ENCODE peak calls at places on chromosomes 6 and 20, in four cellular contexts. C is left cardiac atrium; N is effector CD4-positive, alpha-beta T cell; F is cardiac muscle cell. A is an unnamed sample.

GRCh38 chr6:166502453-166502852 is 84.0 kb downstream of the RAMACL start:
- DNase-seq in C (peak; percentile 52), N (no peak), F (peak; percentile 77), A (no peak)

GRCh38 chr6:18586133-18586532 is 199.0 kb downstream of the RNF144B start:
- DNase-seq in F (no peak), N (no peak), C (no peak), A (no peak)

GRCh38 chr20:48286571-48287551 is 501.6 kb upstream of the SULF2 start:
- DNase-seq in C (no peak), F (no peak), N (no peak), A (peak; percentile 31)

GRCh38 chr6:101614774-101615173 is 221.3 kb downstream of the GRIK2 start:
- DNase-seq in N (no peak), F (no peak), C (no peak), A (no peak)

GRCh38 chr6:11317885-11318771 is 85.7 kb upstream of the NEDD9 start:
- DNase-seq in C (peak; percentile 65), F (no peak), N (peak; percentile 65), A (peak; percentile 91)

GRCh38 chr20:31633339-31633914 is 4.3 kb upstream of the COX4I2 start:
- DNase-seq in C (no peak), N (no peak), F (no peak), A (peak; percentile 41)

GRCh38 chr20:60137657-60138245 is 179.5 kb downstream of the CDH26 start:
- DNase-seq in F (no peak), C (no peak), N (no peak), A (no peak)

GRCh38 chr20:47480239-47480638 is 21.4 kb upstream of the NCOA3 start:
- DNase-seq in N (no peak), C (no peak), F (no peak), A (no peak)

GRCh38 chr6:114100421-114100820 is 129.5 kb upstream of the HDAC2 start:
- DNase-seq in F (no peak), C (no peak), N (no peak), A (no peak)

GRCh38 chr6:52877168-52877567 is 32.3 kb downstream of the GSTA3 start:
- DNase-seq in N (no peak), C (no peak), F (no peak), A (peak; percentile 34)

GRCh38 chr6:117118490-117118889 is 146.9 kb upstream of the VGLL2 start:
- DNase-seq in C (no peak), N (no peak), F (no peak), A (no peak)

GRCh38 chr20:4401601-4402000 is 320.1 kb upstream of the PRND start:
- DNase-seq in C (no peak), F (no peak), N (no peak), A (no peak)

A was measured in hepatocyte.